ENCODE peak calls at places on chromosomes 7 and 10, in eight cellular contexts. X is GM12865; B is cardiac septum; G is Calu3; J is stimulated activated CD8-positive, alpha-beta memory T cell treated with anti-CD3 and anti-CD28 coated beads, Interleukin-4, amount 100 ng/mL, for 1 hour; Q is GM12878; P is Caki2; W is Panc1. L is an unnamed sample.

GRCh38 chr10:48658243-48658888 is 26.3 kb upstream of the WDFY4 start:
- DNase-seq in X (peak), B (peak), G (peak), J (no peak), Q (no peak), P (peak), W (peak), L (no peak)

GRCh38 chr7:107907-108306 is 84.5 kb upstream of the FAM20C start:
- DNase-seq in X (no peak), B (no peak), G (no peak), J (no peak), Q (no peak), P (no peak), W (no peak), L (no peak)

GRCh38 chr7:149027560-149028345 is 552 bp downstream of the PDIA4 start:
- DNase-seq in X (no peak), B (no peak), G (no peak), J (no peak), Q (no peak), P (peak), W (no peak), L (no peak)

GRCh38 chr7:28052933-28053332 is 127.7 kb downstream of the JAZF1 start:
- DNase-seq in X (no peak), B (no peak), G (no peak), J (no peak), Q (no peak), P (no peak), W (no peak), L (no peak)

GRCh38 chr10:70498970-70499828 is 20.6 kb downstream of the PALD1 start:
- DNase-seq in X (no peak), B (no peak), G (no peak), J (no peak), Q (no peak), P (no peak), W (no peak), L (no peak)

GRCh38 chr7:1700536-1701333 is 30.7 kb downstream of the ELFN1 start:
- DNase-seq in X (no peak), B (peak), G (no peak), J (no peak), Q (no peak), P (no peak), W (no peak), L (no peak)

GRCh38 chr10:55793024-55793423 is 568.0 kb downstream of the ZWINT start:
- DNase-seq in X (no peak), B (no peak), G (no peak), J (no peak), Q (no peak), P (no peak), W (no peak), L (no peak)

GRCh38 chr10:103336370-103336769 is 14.6 kb downstream of the PCGF6 start:
- DNase-seq in X (no peak), B (no peak), G (no peak), J (no peak), Q (no peak), P (no peak), W (no peak), L (no peak)

GRCh38 chr10:101142533-101143353 is 11.6 kb downstream of the TLX1 start:
- DNase-seq in X (no peak), B (no peak), G (no peak), J (no peak), Q (no peak), P (no peak), W (no peak), L (no peak)

GRCh38 chr10:124390788-124391187 is 27.9 kb downstream of the OAT start:
- DNase-seq in X (no peak), B (no peak), G (no peak), J (no peak), Q (no peak), P (no peak), W (no peak), L (no peak)

GRCh38 chr7:93044147-93044810 is 73.5 kb downstream of the SAMD9 start:
- DNase-seq in X (no peak), B (no peak), G (no peak), J (no peak), Q (no peak), P (no peak), W (no peak), L (no peak)

GRCh38 chr7:35465791-35466336 is 212.0 kb upstream of the TBX20 start:
- DNase-seq in X (no peak), B (peak), G (no peak), J (no peak), Q (no peak), P (no peak), W (no peak), L (no peak)

GRCh38 chr7:70830060-70830395 is 301.9 kb upstream of the GALNT17 start:
- DNase-seq in X (no peak), B (no peak), G (no peak), J (no peak), Q (no peak), P (no peak), W (no peak), L (no peak)

GRCh38 chr7:135597181-135597925 is 39.6 kb downstream of the NUP205 start:
- DNase-seq in X (no peak), B (no peak), G (no peak), J (no peak), Q (no peak), P (no peak), W (no peak), L (no peak)

L was measured in SK-N-MC.